ENCODE peak calls at places on chromosome X, in four cellular contexts. O is HepG2, J is GM12878, R is K562. Y is an unnamed sample.

GRCh38 chrX:267771-268261 is 13.4 kb upstream of the PLCXD1 start:
- DNase-seq in O (no peak), J (no peak), R (no peak), Y (no peak)

GRCh38 chrX:101986571-101986970 is 54.7 kb upstream of the ZMAT1 start:
- DNase-seq in O (no peak), J (no peak), R (no peak), Y (no peak)

GRCh38 chrX:111869639-111870034 is 6.3 kb upstream of the TRPC5OS start:
- DNase-seq in O (no peak), J (peak; percentile 19), R (peak; percentile 28), Y (peak; percentile 16)

GRCh38 chrX:114675365-114675764 is 91.5 kb downstream of the HTR2C start:
- DNase-seq in O (no peak), J (no peak), R (no peak), Y (no peak)

GRCh38 chrX:38009641-38010040 is 3.3 kb downstream of the SYTL5 start:
- DNase-seq in O (no peak), J (no peak), R (no peak), Y (no peak)

GRCh38 chrX:2500681-2501151 is at the start of the genes DHRSX and ZBED1:
- DNase-seq in O (no peak), J (no peak), R (peak; percentile 29), Y (no peak)

GRCh38 chrX:9737363-9737762 is 28.3 kb downstream of the GPR143 start:
- DNase-seq in O (no peak), J (no peak), R (no peak), Y (no peak)

GRCh38 chrX:139739138-139739537 is 31.2 kb upstream of the MCF2 start:
- DNase-seq in O (no peak), J (peak; percentile 19), R (no peak), Y (no peak)

GRCh38 chrX:103616676-103617186 is 9.0 kb downstream of the TCEAL3 start:
- DNase-seq in O (no peak), J (no peak), R (no peak), Y (no peak)

GRCh38 chrX:150348365-150348764 is 14.8 kb upstream of the MAMLD1 start:
- DNase-seq in O (no peak), J (no peak), R (no peak), Y (no peak)

GRCh38 chrX:7252013-7252610 is 104.2 kb upstream of the PUDP start:
- DNase-seq in O (no peak), J (no peak), R (no peak), Y (no peak)

GRCh38 chrX:7254144-7254543 is 106.2 kb upstream of the PUDP start:
- DNase-seq in O (no peak), J (no peak), R (no peak), Y (no peak)

GRCh38 chrX:7253565-7253964 is 105.6 kb upstream of the PUDP start:
- DNase-seq in O (no peak), J (no peak), R (no peak), Y (no peak)
- TF ChIP-seq POLR2A in O (no peak), J (no peak), R (no peak), Y (no peak)

GRCh38 chrX:45200741-45201234 is at the start of gene DIPK2B:
- DNase-seq in O (no peak), J (no peak), R (no peak), Y (no peak)
- TF ChIP-seq POLR2AphosphoS5 in O (no peak), J (no peak), R (no peak), Y (no peak)

DNA sequence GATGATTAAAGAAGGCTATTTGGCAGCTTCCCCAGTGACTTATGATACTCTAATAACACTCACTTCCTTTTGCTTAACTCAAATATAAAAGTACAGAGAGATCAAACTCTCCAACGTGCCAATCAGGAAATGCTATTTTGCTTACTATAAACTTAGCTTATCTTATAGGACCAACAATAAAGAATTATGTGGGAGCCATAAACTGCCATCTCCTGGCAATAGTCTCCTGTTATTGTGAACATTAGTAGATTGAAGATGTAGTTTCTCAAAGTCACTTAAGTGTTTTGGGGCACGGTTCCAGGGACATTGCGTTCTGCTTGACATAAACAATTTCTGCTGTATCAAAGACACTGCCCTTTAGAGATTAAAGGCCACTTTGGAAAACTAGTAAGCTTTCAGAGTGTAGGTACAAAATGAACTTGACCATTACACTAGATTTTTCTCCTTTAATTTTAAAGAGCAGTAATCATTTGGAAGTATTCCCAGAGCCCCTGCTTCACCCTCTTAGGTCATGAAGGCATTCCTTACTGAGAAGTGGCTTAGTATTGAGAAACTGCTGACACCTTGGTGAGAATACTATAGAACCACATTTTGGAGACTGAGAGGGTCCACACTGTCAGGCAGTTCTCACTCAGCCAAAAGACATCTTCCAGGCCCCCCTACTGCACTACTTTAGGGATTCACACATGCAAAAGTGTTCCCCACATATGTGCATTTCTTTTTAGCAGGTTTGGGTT is 51.9 kb downstream of the MAOA start:
- DNase-seq in O (no peak), J (no peak), R (no peak), Y (no peak)
- TF ChIP-seq ZBTB33 in O (no peak), J (no peak), R (no peak), Y (no peak)

GRCh38 chrX:23662853-23663252 is 4.4 kb upstream of the PRDX4 start:
- DNase-seq in O (no peak), J (peak; percentile 31), R (no peak), Y (no peak)

GRCh38 chrX:23666282-23666681 is 1.0 kb upstream of the PRDX4 start:
- DNase-seq in O (no peak), J (no peak), R (no peak), Y (no peak)

GRCh38 chrX:23673108-23673507 is 5.8 kb downstream of the PRDX4 start:
- DNase-seq in O (no peak), J (no peak), R (no peak), Y (no peak)

GRCh38 chrX:23667239-23668177 is at the start of gene PRDX4:
- DNase-seq in O (peak; percentile 75), J (peak; percentile 56), R (peak; percentile 94), Y (peak; percentile 67)

GRCh38 chrX:23668335-23668734 is 1.0 kb downstream of the PRDX4 start:
- DNase-seq in O (no peak), J (peak; percentile 24), R (peak; percentile 14), Y (no peak)
- TF ChIP-seq POLR2A in O (no peak), J (no peak), R (no peak), Y (no peak)

GRCh38 chrX:74111245-74111644 is 192.7 kb upstream of the ZCCHC13 start:
- DNase-seq in O (no peak), J (no peak), R (no peak), Y (no peak)

GRCh38 chrX:74104356-74105065 is 199.5 kb upstream of the ZCCHC13 start:
- DNase-seq in O (no peak), J (no peak), R (no peak), Y (peak; percentile 4)

DNA sequence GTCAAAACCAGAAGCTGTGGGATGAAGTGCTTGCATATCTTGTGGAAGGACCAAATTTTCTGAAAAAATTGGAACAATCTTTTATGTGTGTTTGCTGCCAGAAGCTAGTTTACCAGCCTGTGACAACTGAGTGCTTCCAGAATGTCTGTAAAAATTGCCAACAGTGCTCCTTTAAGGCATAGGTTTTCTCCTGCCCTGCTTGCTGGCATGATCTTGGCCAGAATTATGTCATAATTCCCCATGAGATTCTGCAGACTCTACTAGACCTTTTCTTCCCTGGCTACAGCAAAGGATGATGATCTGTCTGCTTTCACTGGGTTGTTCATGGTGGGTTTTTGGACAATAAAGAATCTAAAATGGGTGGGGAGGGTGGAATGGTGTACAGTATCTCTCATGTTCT is 196.3 kb upstream of the ZCCHC13 start:
- DNase-seq in O (no peak), J (no peak), R (no peak), Y (no peak)
- TF ChIP-seq POLR2AphosphoS5 in O (no peak), J (no peak), R (no peak), Y (no peak)

GRCh38 chrX:75522565-75523411 is at the start of gene ZDHHC15:
- DNase-seq in O (no peak), J (peak; percentile 13), R (no peak), Y (no peak)
- TF ChIP-seq ZBTB33 in O (no peak), J (no peak), R (no peak), Y (no peak)

GRCh38 chrX:70289793-70290770 is at the start of the genes KIF4A and PDZD11:
- DNase-seq in O (peak; percentile 72), J (peak; percentile 54), R (peak; percentile 92), Y (peak; percentile 63)
- TF ChIP-seq POLR2A in O (peak; percentile 71), J (peak; percentile 91), R (peak; percentile 84), Y (peak; percentile 71)

DNA sequence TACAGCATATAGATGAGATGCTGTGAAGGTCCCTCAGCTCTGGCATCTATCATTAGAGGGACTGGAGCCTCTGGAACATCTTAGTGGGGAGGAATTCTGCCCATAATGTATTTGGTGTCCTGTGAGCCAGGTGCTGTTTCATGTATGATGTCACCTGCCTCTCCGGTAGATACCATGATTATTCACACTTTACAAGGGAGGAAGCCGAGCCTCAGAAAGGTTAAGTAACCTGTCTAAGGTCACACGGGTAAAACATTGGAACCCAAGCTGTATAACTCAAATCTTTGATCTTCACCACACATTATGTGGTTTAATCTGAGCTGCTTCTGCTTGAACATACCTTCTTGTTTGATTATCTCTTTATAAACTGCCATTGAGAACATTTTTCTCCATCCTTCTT is 442.8 kb downstream of the BCOR start:
- DNase-seq in O (no peak), J (no peak), R (no peak), Y (no peak)
- TF ChIP-seq POLR2AphosphoS5 in O (no peak), J (no peak), R (no peak), Y (no peak)

Y was measured in HCT116.